ENCODE peak calls at places on chromosomes 6 and 20, in six cellular contexts. O is body of pancreas, Q is lower leg skin, D is heart right ventricle, P is pancreas, F is fibroblast of lung. R is an unnamed sample.
A peak's percentile ranks its signal among the peaks of the same experiment; 100 is the strongest.

GRCh38 chr6:85569323-85569722 is 24.3 kb downstream of the SNX14 start:
- DNase-seq in O (no peak), Q (no peak), D (no peak), P (no peak), F (peak; percentile 57), R (peak; percentile 47)

GRCh38 chr20:5996765-5997164 is 46.3 kb downstream of the MCM8 start:
- DNase-seq in O (no peak), Q (no peak), D (no peak), P (no peak), F (no peak), R (no peak)

GRCh38 chr6:10078581-10078980 is 336.3 kb downstream of the TFAP2A start:
- DNase-seq in O (no peak), Q (no peak), D (no peak), P (no peak), F (no peak), R (no peak)

GRCh38 chr20:58144071-58144470 is 84.4 kb downstream of the ANKRD60 start:
- DNase-seq in O (no peak), Q (no peak), D (no peak), P (no peak), F (no peak), R (no peak)

GRCh38 chr6:131015630-131016263 is 47.3 kb downstream of the EPB41L2 start:
- DNase-seq in O (no peak), Q (no peak), D (peak; percentile 33), P (no peak), F (peak; percentile 80), R (peak; percentile 68)

GRCh38 chr20:62636446-62636845 is 5.9 kb upstream of the SLCO4A1 start:
- DNase-seq in O (no peak), Q (no peak), D (no peak), P (peak; percentile 35), F (no peak), R (no peak)

GRCh38 chr6:154039231-154039842 is at the start of gene OPRM1:
- DNase-seq in O (peak; percentile 44), Q (no peak), D (peak; percentile 10), P (peak; percentile 88), F (peak; percentile 27), R (peak; percentile 43)

GRCh38 chr20:4800676-4801449 is 79.2 kb downstream of the PRND start:
- DNase-seq in O (peak; percentile 5), Q (no peak), D (no peak), P (no peak), F (no peak), R (no peak)

GRCh38 chr6:15487262-15487661 is 175.6 kb downstream of the DTNBP1 start:
- DNase-seq in O (no peak), Q (no peak), D (no peak), P (peak; percentile 38), F (no peak), R (no peak)

GRCh38 chr6:84546427-84546914 is 217.9 kb downstream of the TBX18 start:
- DNase-seq in O (no peak), Q (no peak), D (no peak), P (no peak), F (peak; percentile 64), R (no peak)

GRCh38 chr20:36666181-36666740 is 20.3 kb upstream of the SLA2 start:
- DNase-seq in O (no peak), Q (no peak), D (no peak), P (no peak), F (peak; percentile 14), R (peak; percentile 60)

GRCh38 chr6:45441811-45442453 is 64.2 kb upstream of the SUPT3H start:
- DNase-seq in O (no peak), Q (no peak), D (no peak), P (no peak), F (peak; percentile 41), R (no peak)

GRCh38 chr6:166904101-166904746 is 52.1 kb downstream of the RNASET2 start:
- DNase-seq in O (no peak), Q (no peak), D (no peak), P (no peak), F (peak; percentile 27), R (peak; percentile 10)

GRCh38 chr6:165249808-165250207 is 59.6 kb downstream of the C6orf118 start:
- DNase-seq in O (no peak), Q (no peak), D (no peak), P (no peak), F (no peak), R (no peak)

GRCh38 chr6:150720774-150721233 is 121.1 kb downstream of the PLEKHG1 start:
- DNase-seq in O (no peak), Q (no peak), D (no peak), P (no peak), F (peak; percentile 94), R (peak; percentile 50)

GRCh38 chr6:163415176-163415619 is 680 bp downstream of the QKI start:
- DNase-seq in O (peak; percentile 22), Q (no peak), D (no peak), P (peak; percentile 71), F (no peak), R (no peak)

GRCh38 chr6:167211870-167212715 is 54.3 kb upstream of the GPR31 start:
- DNase-seq in O (no peak), Q (no peak), D (no peak), P (no peak), F (no peak), R (no peak)

GRCh38 chr6:158285321-158285960 is 26.8 kb upstream of the TULP4 start:
- DNase-seq in O (no peak), Q (no peak), D (no peak), P (no peak), F (peak; percentile 70), R (no peak)

GRCh38 chr6:98880486-98880885 is 46.1 kb downstream of the POU3F2 start:
- DNase-seq in O (no peak), Q (no peak), D (no peak), P (no peak), F (no peak), R (no peak)

GRCh38 chr20:47428851-47429336 is 72.4 kb upstream of the ZMYND8 start:
- DNase-seq in O (no peak), Q (no peak), D (no peak), P (no peak), F (no peak), R (no peak)

GRCh38 chr20:59811681-59812171 is 121.7 kb downstream of the SYCP2 start:
- DNase-seq in O (no peak), Q (peak; percentile 10), D (no peak), P (no peak), F (no peak), R (no peak)

GRCh38 chr6:39887692-39888450 is 46.4 kb downstream of the MOCS1 start:
- DNase-seq in O (peak; percentile 78), Q (peak; percentile 35), D (peak; percentile 83), P (peak; percentile 84), F (peak; percentile 97), R (peak; percentile 96)

GRCh38 chr6:32152414-32153251 is 894 bp upstream of the PRRT1 start:
- DNase-seq in O (no peak), Q (no peak), D (no peak), P (no peak), F (peak; percentile 27), R (peak; percentile 29)

GRCh38 chr6:55825402-55826051 is 49.9 kb downstream of the BMP5 start:
- DNase-seq in O (no peak), Q (no peak), D (peak; percentile 12), P (no peak), F (peak; percentile 90), R (peak; percentile 71)

GRCh38 chr20:46122071-46122470 is 4.0 kb downstream of the CD40 start:
- DNase-seq in O (no peak), Q (no peak), D (no peak), P (no peak), F (peak; percentile 83), R (peak; percentile 67)

GRCh38 chr20:34755367-34755766 is 51.2 kb downstream of the TP53INP2 start:
- DNase-seq in O (no peak), Q (no peak), D (no peak), P (no peak), F (no peak), R (no peak)

GRCh38 chr6:116111552-116112528 is 11.2 kb downstream of the NT5DC1 start:
- DNase-seq in O (no peak), Q (no peak), D (no peak), P (no peak), F (peak; percentile 35), R (peak; percentile 65)
- TF ChIP-seq CTCF in O (peak; percentile 25), Q (no peak), D (peak; percentile 35), P (no peak), F (peak; percentile 58), R (peak; percentile 83)

GRCh38 chr6:28810655-28811053 is 113.1 kb downstream of the TRIM27 start:
- DNase-seq in O (no peak), Q (no peak), D (no peak), P (no peak), F (no peak), R (no peak)

GRCh38 chr6:28811873-28812272 is 111.9 kb downstream of the TRIM27 start:
- DNase-seq in O (no peak), Q (no peak), D (no peak), P (no peak), F (peak; percentile 8), R (no peak)

GRCh38 chr6:28809947-28810654 is 113.7 kb downstream of the TRIM27 start:
- DNase-seq in O (no peak), Q (no peak), D (no peak), P (no peak), F (no peak), R (no peak)

GRCh38 chr6:28814032-28814976 is 109.5 kb downstream of the TRIM27 start:
- DNase-seq in O (no peak), Q (no peak), D (no peak), P (no peak), F (no peak), R (no peak)

GRCh38 chr6:28812778-28813569 is 110.8 kb downstream of the TRIM27 start:
- DNase-seq in O (no peak), Q (no peak), D (no peak), P (no peak), F (no peak), R (no peak)
- H3K4me3 ChIP-seq in O (no peak overlapping the region), Q (no peak overlapping the region), D (no peak overlapping the region), P (no peak overlapping the region), F (no peak overlapping the region), R (no peak overlapping the region)

GRCh38 chr20:50594591-50595432 is 84.6 kb downstream of the PTPN1 start:
- DNase-seq in O (no peak), Q (no peak), D (no peak), P (peak; percentile 49), F (no peak), R (no peak)
- TF ChIP-seq CTCF in O (no peak), Q (no peak), D (no peak), P (no peak), F (no peak), R (no peak)

DNA sequence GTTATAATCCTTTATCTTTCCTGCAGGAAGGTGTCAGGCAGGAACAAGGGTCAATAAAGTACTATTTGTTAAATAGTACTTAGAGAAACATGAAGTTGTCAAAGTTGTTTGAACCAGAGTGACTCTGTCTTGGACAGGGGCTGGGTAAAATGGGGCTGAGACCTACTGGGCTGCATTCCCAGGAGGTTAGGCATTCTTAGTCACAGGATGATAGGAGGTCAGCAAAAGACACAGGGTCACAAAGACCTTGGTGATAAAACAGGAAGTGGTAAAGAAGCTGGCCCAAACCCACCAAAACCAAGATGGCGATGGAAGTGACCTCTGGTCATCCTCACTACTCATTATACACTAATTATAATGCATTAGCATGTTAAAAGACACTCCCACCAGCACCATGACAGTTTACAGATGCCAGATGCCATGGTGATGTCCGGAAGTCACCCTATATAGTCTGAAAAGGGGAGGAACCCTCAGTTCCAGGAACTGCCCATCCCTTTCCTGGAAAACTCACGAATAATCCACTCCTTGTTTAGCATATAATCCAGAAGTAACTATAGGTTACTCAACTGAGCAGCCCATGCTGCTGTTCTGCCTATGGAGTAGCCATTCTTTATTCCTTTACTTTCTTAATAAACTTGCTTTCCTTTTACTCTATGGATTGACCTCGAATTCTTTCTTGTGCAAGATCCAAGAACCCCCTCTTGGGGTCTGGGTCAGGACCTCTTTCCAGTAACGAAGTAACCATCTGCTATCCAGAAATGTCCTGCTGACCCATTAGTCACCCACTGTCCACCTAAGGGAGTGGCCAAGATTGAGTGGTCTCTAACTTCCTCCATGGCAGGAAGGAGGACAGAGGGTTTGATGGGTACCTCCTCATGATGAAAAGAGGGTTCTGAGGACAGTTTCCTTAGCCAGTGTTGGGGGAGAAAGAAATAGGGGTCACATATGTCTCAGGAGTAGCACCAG is 19.6 kb downstream of the SLC22A2 start:
- DNase-seq in O (peak; percentile 51), Q (no peak), D (no peak), P (no peak), F (peak; percentile 51), R (peak; percentile 27)
- H3K4me3 ChIP-seq in O (no peak overlapping the region), Q (no peak overlapping the region), D (no peak overlapping the region), P (no peak overlapping the region), F (no peak overlapping the region), R (no peak overlapping the region)